ENCODE peak calls at places on chromosomes 6 and 20, in five cellular contexts. C is right atrium auricular region, A is fibroblast of villous mesenchyme, P is tibial artery, X is cardiac muscle cell. L is an unnamed sample.

GRCh38 chr20:474581-474980 is 12.2 kb upstream of the TBC1D20 start:
- DNase-seq in C (no peak), A (no peak), P (no peak), X (no peak), L (no peak)

GRCh38 chr6:135936606-135937005 is 85.1 kb downstream of the PDE7B start:
- DNase-seq in P (no peak), A (peak), C (no peak), X (peak), L (peak)

GRCh38 chr6:166494757-166495486 is 91.6 kb downstream of the RAMACL start:
- DNase-seq in A (no peak), P (peak), C (no peak), X (no peak), L (no peak)

GRCh38 chr6:157768304-157768703 is 54.7 kb upstream of the SNX9 start:
- DNase-seq in C (no peak), P (no peak), X (no peak), A (no peak), L (no peak)

GRCh38 chr6:30101939-30102700 is 10.8 kb downstream of the TRIM31 start:
- DNase-seq in C (peak), X (peak), P (peak), A (peak), L (peak)

GRCh38 chr6:157376706-157377230 is 4.2 kb upstream of the ZDHHC14 start:
- DNase-seq in X (no peak), A (no peak), C (no peak), P (no peak), L (no peak)

GRCh38 chr6:45969026-45969425 is 46.6 kb downstream of the CLIC5 start:
- DNase-seq in X (no peak), A (no peak), C (no peak), P (no peak), L (no peak)

GRCh38 chr6:38337819-38338465 is 301.8 kb downstream of the BTBD9 start:
- DNase-seq in X (peak), C (no peak), P (no peak), A (peak), L (peak)

GRCh38 chr6:166687070-166687469 is 60.0 kb upstream of the RPS6KA2 start:
- DNase-seq in A (no peak), P (no peak), C (no peak), X (no peak), L (no peak)

GRCh38 chr6:86936834-86937218 is 502 bp upstream of the HTR1E start:
- DNase-seq in A (no peak), X (no peak), C (no peak), P (no peak), L (no peak)

GRCh38 chr6:154458565-154459475 is 51.7 kb downstream of the CNKSR3 start:
- DNase-seq in C (no peak), X (peak), P (no peak), A (peak), L (no peak)

GRCh38 chr6:108417027-108417426 is 122.2 kb downstream of the AFG1L start:
- DNase-seq in X (peak), P (no peak), C (no peak), A (no peak), L (peak)

GRCh38 chr6:13228264-13229204 is 99.8 kb downstream of the TBC1D7 start:
- DNase-seq in X (no peak), C (no peak), P (no peak), A (no peak), L (no peak)

GRCh38 chr6:156985309-156985708 is 208.1 kb downstream of the ARID1B start:
- DNase-seq in A (no peak), C (no peak), X (no peak), P (no peak), L (no peak)

GRCh38 chr20:7094438-7094997 is 327.0 kb downstream of the BMP2 start:
- DNase-seq in C (no peak), A (peak), P (no peak), X (peak), L (peak)

GRCh38 chr6:151109361-151109760 is 130.4 kb upstream of the AKAP12 start:
- DNase-seq in X (no peak), P (no peak), A (peak), C (no peak), L (no peak)

DNA sequence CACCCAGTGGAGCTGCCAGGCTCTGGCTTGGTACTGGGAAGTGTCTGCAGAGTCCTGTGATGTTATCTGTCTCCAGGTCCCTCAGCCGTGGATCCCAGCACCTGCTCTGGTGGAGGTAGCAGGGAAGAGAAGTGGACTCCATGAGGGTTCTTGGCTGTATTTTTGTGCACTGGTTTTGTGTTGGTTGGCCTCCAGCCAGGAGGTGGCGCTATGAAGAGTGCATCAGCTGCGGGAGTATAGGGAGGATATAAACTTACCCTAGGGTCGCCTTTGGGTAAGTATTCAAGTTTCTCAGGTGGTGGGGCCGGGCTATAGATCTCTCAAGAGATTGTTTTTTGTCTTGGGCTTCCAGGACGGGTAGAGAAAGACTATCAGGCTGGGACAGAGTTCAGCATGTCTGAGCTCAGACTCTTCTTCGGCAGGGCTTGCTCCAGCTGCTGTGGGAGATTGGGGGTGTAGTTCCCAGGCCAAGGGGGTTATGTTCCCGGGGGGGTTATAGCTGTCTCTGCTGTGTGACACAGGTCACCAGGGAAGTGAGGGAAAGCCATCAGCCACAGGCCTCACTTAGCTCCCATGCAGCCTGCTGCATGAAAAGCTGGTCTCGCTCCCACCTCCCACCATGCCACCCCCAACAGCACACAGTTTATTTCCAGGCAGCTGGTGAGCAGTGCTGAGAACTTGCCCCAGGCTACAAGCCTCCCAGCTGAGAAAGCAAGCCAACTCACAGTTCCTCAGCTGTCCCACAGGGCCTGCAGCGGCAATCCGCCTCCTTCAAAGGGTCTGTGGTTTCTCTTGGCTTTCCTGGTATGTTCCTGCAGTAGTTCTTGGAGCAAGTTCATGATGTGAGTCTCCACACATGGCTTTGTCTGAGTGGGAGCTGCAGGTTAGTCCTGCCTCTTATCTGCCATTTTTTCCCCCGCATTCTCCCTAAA is 115.7 kb downstream of the AIG1 start:
- DNase-seq in A (peak), X (peak), C (no peak), P (no peak), L (peak)
- TF ChIP-seq CTCF in A (no peak), X (peak), C (no peak), P (no peak), L (no peak)

GRCh38 chr6:98871057-98871456 is 36.7 kb downstream of the POU3F2 start:
- DNase-seq in A (peak), C (no peak), P (no peak), X (peak), L (peak)
- H3K4me3 ChIP-seq in A (no peak), C (no peak), P (no peak), X (no peak), L (no peak)

GRCh38 chr6:120230008-120230407 is 880.4 kb upstream of the MAN1A1 start:
- DNase-seq in A (no peak), C (no peak), P (no peak), X (no peak), L (no peak)
- TF ChIP-seq CTCF in A (peak), C (no peak), P (no peak), X (no peak), L (no peak)

DNA sequence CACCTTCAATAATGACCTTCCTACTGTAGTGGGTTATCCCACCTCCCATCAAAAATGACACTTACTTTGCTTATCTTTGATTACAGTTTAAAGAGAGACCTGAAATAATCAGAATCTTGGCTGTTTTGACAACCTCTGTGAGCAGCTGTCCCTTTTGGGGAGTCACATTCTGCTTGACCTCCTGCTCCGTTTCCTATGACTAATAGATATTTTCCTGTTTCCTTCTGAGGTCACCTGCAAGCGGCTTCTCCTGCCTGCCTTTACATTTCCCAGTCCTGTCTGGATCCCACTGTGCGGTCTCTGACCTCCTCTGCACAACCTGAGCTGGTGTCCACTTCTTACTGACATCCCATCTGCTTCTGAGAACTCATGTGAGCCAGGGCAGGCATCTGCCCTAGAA is 54.2 kb downstream of the TRAM2 start:
- DNase-seq in P (no peak), C (no peak), A (peak), X (no peak), L (peak)
- H3K4me3 ChIP-seq in P (no peak), C (no peak), A (no peak), X (no peak), L (no peak)

L was measured in fibroblast of pulmonary artery.